ENCODE peak calls at places on chromosomes 2 and 18, in six cellular contexts. U is thoracic aorta, L is fibroblast of pulmonary artery, K is left lung, O is fibroblast of the aortic adventitia, E is astrocyte. R is an unnamed sample.

GRCh38 chr2:133485868-133486267 is 82.4 kb downstream of the NCKAP5 start:
- DNase-seq in L (no peak), E (no peak), K (no peak), O (no peak), U (no peak), R (no peak)

GRCh38 chr18:36314098-36314497 is 16.6 kb downstream of the FHOD3 start:
- DNase-seq in O (peak; percentile 80), L (peak; percentile 91), U (no peak), E (peak; percentile 55), K (no peak), R (peak; percentile 57)

GRCh38 chr2:7567646-7568045 is 650.4 kb downstream of the RNF144A start:
- DNase-seq in L (no peak), E (no peak), U (no peak), O (no peak), K (no peak), R (no peak)

GRCh38 chr2:74741076-74741460 is 87.0 kb downstream of the SEMA4F start:
- DNase-seq in E (no peak), U (no peak), L (no peak), O (no peak), K (no peak), R (peak; percentile 74)

GRCh38 chr18:48787523-48788151 is 163.1 kb downstream of the SMAD7 start:
- DNase-seq in L (no peak), U (no peak), E (no peak), O (no peak), K (peak; percentile 26), R (peak; percentile 16)

GRCh38 chr2:149765003-149765402 is 177.4 kb upstream of the MMADHC start:
- DNase-seq in E (no peak), L (no peak), O (no peak), U (no peak), K (no peak), R (no peak)

GRCh38 chr2:71895320-71896161 is 252.1 kb downstream of the CYP26B1 start:
- DNase-seq in E (no peak), K (no peak), U (no peak), L (no peak), O (no peak), R (no peak)

GRCh38 chr2:33236457-33236856 is 240.0 kb upstream of the RASGRP3 start:
- DNase-seq in L (peak; percentile 73), K (no peak), O (peak; percentile 72), E (peak; percentile 76), U (no peak), R (no peak)

GRCh38 chr2:7835693-7836680 is 845.9 kb upstream of the ID2 start:
- DNase-seq in K (no peak), E (no peak), U (no peak), O (no peak), L (no peak), R (no peak)

GRCh38 chr2:181105562-181105961 is 125.2 kb downstream of the UBE2E3 start:
- DNase-seq in L (no peak), K (no peak), E (no peak), U (no peak), O (no peak), R (no peak)

GRCh38 chr2:119694994-119695521 is 16.1 kb downstream of the TMEM177 start:
- DNase-seq in U (no peak), L (peak; percentile 64), O (peak; percentile 48), E (peak; percentile 83), K (peak; percentile 43), R (no peak)

GRCh38 chr2:234851451-234851850 is 100.4 kb upstream of the SH3BP4 start:
- DNase-seq in K (no peak), E (no peak), O (no peak), L (no peak), U (no peak), R (no peak)

GRCh38 chr2:55133467-55134315 is 83.4 kb upstream of the RTN4 start:
- DNase-seq in E (peak; percentile 92), L (peak; percentile 93), U (peak; percentile 20), K (peak; percentile 52), O (peak; percentile 96), R (peak; percentile 44)

GRCh38 chr2:21034156-21034971 is 9.5 kb downstream of the APOB start:
- DNase-seq in E (no peak), K (no peak), O (no peak), U (no peak), L (no peak), R (no peak)

GRCh38 chr2:16148632-16149348 is 208.4 kb downstream of the MYCN start:
- DNase-seq in L (no peak), O (no peak), U (no peak), E (no peak), K (no peak), R (no peak)

GRCh38 chr2:88197732-88198131 is 27.6 kb downstream of the THNSL2 start:
- DNase-seq in O (no peak), U (no peak), K (no peak), L (no peak), E (no peak), R (no peak)

GRCh38 chr2:88201811-88202169 is 31.6 kb downstream of the THNSL2 start:
- DNase-seq in K (no peak), L (no peak), E (no peak), U (no peak), O (no peak), R (no peak)

GRCh38 chr2:88198308-88198707 is 28.2 kb downstream of the THNSL2 start:
- DNase-seq in K (no peak), L (no peak), U (no peak), E (no peak), O (no peak), R (no peak)

GRCh38 chr2:88196490-88197087 is 26.4 kb downstream of the THNSL2 start:
- DNase-seq in O (no peak), L (no peak), K (no peak), E (no peak), U (no peak), R (no peak)

GRCh38 chr2:88199912-88200682 is 30.0 kb downstream of the THNSL2 start:
- DNase-seq in K (peak; percentile 50), U (no peak), L (no peak), E (no peak), O (no peak), R (no peak)
- H3K4me3 ChIP-seq in K (no peak overlapping the region), U (no peak overlapping the region), L (no peak overlapping the region), E (no peak overlapping the region), O (no peak overlapping the region), R (no peak overlapping the region)

GRCh38 chr2:118535171-118535817 is 312.2 kb downstream of the EN1 start:
- DNase-seq in U (no peak), O (no peak), K (no peak), E (no peak), L (no peak), R (no peak)

GRCh38 chr2:118536306-118536705 is 311.1 kb downstream of the EN1 start:
- DNase-seq in L (no peak), E (no peak), U (no peak), O (no peak), K (no peak), R (no peak)

GRCh38 chr2:118535818-118536212 is 311.6 kb downstream of the EN1 start:
- DNase-seq in O (no peak), L (no peak), U (no peak), K (no peak), E (no peak), R (no peak)

GRCh38 chr2:118539290-118539689 is 308.2 kb downstream of the EN1 start:
- DNase-seq in O (peak; percentile 52), U (no peak), L (peak; percentile 42), K (no peak), E (peak; percentile 25), R (no peak)
- TF ChIP-seq CTCF in O (peak; percentile 60), U (no peak), L (peak; percentile 62), K (no peak), E (peak; percentile 41), R (peak; percentile 5)

GRCh38 chr2:39407516-39408296 is 29.4 kb downstream of the MAP4K3 start:
- DNase-seq in U (no peak), K (no peak), E (no peak), O (no peak), L (no peak), R (no peak)

GRCh38 chr2:39413063-39413722 is 23.9 kb downstream of the MAP4K3 start:
- DNase-seq in O (no peak), E (no peak), K (no peak), L (no peak), U (no peak), R (no peak)

GRCh38 chr2:39409697-39410389 is 27.2 kb downstream of the MAP4K3 start:
- DNase-seq in E (no peak), L (no peak), U (no peak), O (no peak), K (no peak), R (no peak)

GRCh38 chr2:39408351-39409136 is 28.5 kb downstream of the MAP4K3 start:
- DNase-seq in L (no peak), O (peak; percentile 43), U (no peak), E (no peak), K (no peak), R (no peak)

DNA sequence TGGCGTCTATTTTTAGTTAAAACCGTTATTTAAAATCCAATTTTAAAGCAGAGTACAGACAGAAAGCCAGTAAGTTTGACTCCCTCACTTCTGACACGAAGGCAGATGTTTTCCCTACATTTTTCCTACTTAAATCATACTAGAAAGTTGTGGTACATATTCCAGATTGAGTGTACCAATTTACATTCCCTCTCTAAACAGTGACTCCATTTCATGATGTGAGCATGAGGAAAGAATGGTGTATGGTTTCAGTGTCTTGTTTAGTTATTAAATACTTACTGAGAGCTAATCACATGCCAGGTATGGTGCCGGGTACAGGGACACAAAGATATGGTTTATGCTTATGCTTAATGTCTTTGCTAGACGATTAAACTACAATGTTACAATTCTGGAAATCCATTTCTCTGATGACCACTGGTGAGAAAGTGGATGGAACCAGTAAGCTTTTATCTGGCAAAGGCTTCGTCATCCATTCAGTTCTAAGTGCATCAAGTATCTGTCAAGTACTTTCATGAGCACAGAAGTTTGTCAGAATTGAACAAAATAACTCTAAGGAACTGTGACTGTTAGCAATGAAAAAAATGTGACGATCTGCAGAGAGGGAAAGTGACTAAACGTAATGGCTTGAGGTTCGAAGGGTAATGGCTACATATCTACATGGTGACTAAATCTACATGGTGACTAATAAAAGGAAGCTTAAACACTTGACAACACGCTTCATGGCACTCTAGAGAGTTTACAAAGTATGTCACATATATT is 25.7 kb downstream of the MAP4K3 start:
- DNase-seq in U (no peak), E (peak; percentile 97), L (peak; percentile 74), O (peak; percentile 78), K (no peak), R (no peak)
- H3K4me3 ChIP-seq in U (peak overlapping the region; percentile 4), E (peak overlapping the region; percentile 41), L (no peak overlapping the region), O (no peak overlapping the region), K (no peak overlapping the region), R (no peak overlapping the region)

DNA sequence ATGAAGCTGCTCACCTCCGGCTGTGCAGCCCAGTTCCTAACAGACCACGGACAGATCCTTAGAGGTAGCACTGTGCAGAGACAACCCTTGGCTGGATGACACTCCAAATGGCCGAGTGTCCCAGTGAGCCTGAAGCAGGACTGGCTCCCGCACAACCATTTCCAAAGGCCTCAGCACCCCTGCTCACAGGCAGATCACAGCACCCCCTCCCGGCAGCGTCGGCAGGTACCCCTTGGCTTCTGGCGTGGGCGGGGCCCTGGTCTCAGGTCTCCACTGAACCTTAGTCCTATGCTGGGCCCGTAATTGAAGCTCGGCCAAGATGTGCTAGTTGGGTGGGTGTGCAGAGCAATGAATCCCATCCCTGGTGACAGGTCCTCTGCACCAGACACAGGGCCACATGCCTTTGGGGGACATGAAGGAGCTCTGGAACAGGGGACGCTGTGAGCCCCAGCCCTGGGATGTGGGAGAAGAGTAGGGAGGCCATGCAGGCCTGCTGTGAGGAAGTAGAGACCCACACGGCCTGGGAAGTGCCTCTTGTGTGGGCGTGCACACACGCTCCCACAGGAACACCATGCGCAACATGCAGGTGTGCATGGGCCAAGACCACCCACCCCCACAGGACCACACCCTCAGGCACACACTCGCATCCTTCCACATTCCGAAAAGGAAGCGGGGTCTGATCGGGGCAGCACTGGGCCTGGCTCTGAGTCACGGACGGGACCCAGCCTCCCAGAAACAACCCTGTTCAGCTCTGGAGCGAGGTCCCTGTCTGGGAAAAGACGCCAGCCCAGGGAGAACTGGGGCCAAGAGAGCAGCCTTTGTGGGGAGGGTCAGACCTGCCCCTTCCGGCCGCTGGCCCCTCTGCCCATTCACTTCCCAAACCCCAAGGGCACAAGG is 2.8 kb downstream of the DUSP2 start:
- DNase-seq in U (no peak), O (no peak), K (no peak), E (no peak), L (no peak), R (no peak)
- TF ChIP-seq CTCF in U (no peak), O (no peak), K (no peak), E (no peak), L (no peak), R (no peak)

R was measured in tibial artery.